ENCODE peak calls at places on chromosomes 3 and 15, in five cellular contexts. U, X, B, N and W are unnamed samples.

GRCh38 chr3:48504051-48504946 is at the start of gene SHISA5:
- DNase-seq in U (no peak), B (peak; percentile 84), X (peak; percentile 58), N (no peak), W (peak; percentile 73)

GRCh38 chr3:14674841-14675240 is at the start of gene C3orf20:
- DNase-seq in U (no peak), N (no peak), X (no peak), B (no peak), W (no peak)

GRCh38 chr3:53079791-53080555 is 34.1 kb upstream of the SFMBT1 start:
- DNase-seq in X (no peak), B (no peak), N (no peak), U (no peak), W (no peak)

GRCh38 chr15:68654786-68655560 is 76.2 kb downstream of the CORO2B start:
- DNase-seq in B (no peak), N (no peak), U (no peak), X (no peak), W (no peak)

GRCh38 chr15:36254446-36254845 is 325.0 kb upstream of the CDIN1 start:
- DNase-seq in X (no peak), N (no peak), U (no peak), B (peak; percentile 15), W (no peak)

GRCh38 chr3:47323431-47324277 is 40.9 kb downstream of the KLHL18 start:
- DNase-seq in B (peak; percentile 31), U (no peak), N (peak; percentile 35), X (peak; percentile 35), W (no peak)

GRCh38 chr3:127206154-127206553 is 13.2 kb downstream of the PRR23E start:
- DNase-seq in U (no peak), B (no peak), N (no peak), X (no peak), W (no peak)

GRCh38 chr15:69896606-69897005 is 201.1 kb downstream of the TLE3 start:
- DNase-seq in B (peak; percentile 15), X (no peak), N (no peak), U (no peak), W (no peak)

GRCh38 chr3:44065311-44065710 is 176.4 kb upstream of the TOPAZ1 start:
- DNase-seq in N (no peak), B (peak; percentile 1), U (no peak), X (no peak), W (peak; percentile 37)

GRCh38 chr3:172461530-172462138 is 13.4 kb upstream of the GHSR start:
- DNase-seq in X (peak; percentile 10), N (no peak), U (peak; percentile 45), B (peak; percentile 46), W (no peak)

GRCh38 chr15:34365073-34365825 is 1.7 kb downstream of the LPCAT4 start:
- DNase-seq in U (no peak), N (no peak), B (peak; percentile 35), X (no peak), W (no peak)

GRCh38 chr3:184314700-184315505 is 497 bp downstream of the EIF4G1 start:
- DNase-seq in X (peak; percentile 76), U (peak; percentile 52), B (peak; percentile 92), N (no peak), W (peak; percentile 86)

GRCh38 chr3:64708456-64708855 is 20.7 kb upstream of the ADAMTS9 start:
- DNase-seq in N (no peak), U (no peak), B (no peak), X (no peak), W (no peak)

GRCh38 chr15:69160976-69161877 is 792 bp downstream of the GLCE start:
- DNase-seq in X (peak; percentile 16), U (peak; percentile 45), N (peak; percentile 16), B (peak; percentile 44), W (peak; percentile 39)

GRCh38 chr3:45994661-45995369 is 809 bp downstream of the FYCO1 start:
- DNase-seq in X (no peak), B (no peak), N (no peak), U (peak; percentile 38), W (peak; percentile 41)

GRCh38 chr3:129052675-129053074 is 7.9 kb upstream of the GP9 start:
- DNase-seq in N (no peak), X (no peak), B (peak; percentile 14), U (no peak), W (peak; percentile 71)

GRCh38 chr3:177596248-177596821 is 399.1 kb upstream of the TBL1XR1 start:
- DNase-seq in X (no peak), N (peak; percentile 21), U (no peak), B (peak; percentile 28), W (no peak)
- H3K4me1 ChIP-seq in X (peaks cover 16% of the 10 kb centered on the region), N (peaks cover 25% of the 10 kb centered on the region), U (peaks cover 18% of the 10 kb centered on the region), B (peaks cover 13% of the 10 kb centered on the region), W (peaks cover 69% of the 10 kb centered on the region)

GRCh38 chr15:76973362-76973743 is 21.6 kb upstream of the PSTPIP1 start:
- DNase-seq in N (peak; percentile 22), B (peak; percentile 72), X (peak; percentile 20), U (peak; percentile 59), W (peak; percentile 39)
- TF ChIP-seq CTCF in N (peak; percentile 79), B (peak; percentile 78), X (peak; percentile 44), U (peak; percentile 84), W (no peak)

GRCh38 chr3:124648551-124648950 is 81.7 kb upstream of the UMPS start:
- DNase-seq in X (no peak), N (no peak), U (no peak), B (no peak), W (no peak)
- H3K4me1 ChIP-seq in X (no peaks in the 10 kb centered on the region), N (no peaks in the 10 kb centered on the region), U (no peaks in the 10 kb centered on the region), B (peaks cover 38% of the 10 kb centered on the region), W (no peaks in the 10 kb centered on the region)

GRCh38 chr3:15974647-15975046 is 176.9 kb upstream of the ANKRD28 start:
- DNase-seq in U (peak; percentile 5), B (no peak), N (no peak), X (no peak), W (no peak)
- TF ChIP-seq CTCF in U (peak; percentile 67), B (no peak), N (peak; percentile 55), X (no peak), W (no peak)

DNA sequence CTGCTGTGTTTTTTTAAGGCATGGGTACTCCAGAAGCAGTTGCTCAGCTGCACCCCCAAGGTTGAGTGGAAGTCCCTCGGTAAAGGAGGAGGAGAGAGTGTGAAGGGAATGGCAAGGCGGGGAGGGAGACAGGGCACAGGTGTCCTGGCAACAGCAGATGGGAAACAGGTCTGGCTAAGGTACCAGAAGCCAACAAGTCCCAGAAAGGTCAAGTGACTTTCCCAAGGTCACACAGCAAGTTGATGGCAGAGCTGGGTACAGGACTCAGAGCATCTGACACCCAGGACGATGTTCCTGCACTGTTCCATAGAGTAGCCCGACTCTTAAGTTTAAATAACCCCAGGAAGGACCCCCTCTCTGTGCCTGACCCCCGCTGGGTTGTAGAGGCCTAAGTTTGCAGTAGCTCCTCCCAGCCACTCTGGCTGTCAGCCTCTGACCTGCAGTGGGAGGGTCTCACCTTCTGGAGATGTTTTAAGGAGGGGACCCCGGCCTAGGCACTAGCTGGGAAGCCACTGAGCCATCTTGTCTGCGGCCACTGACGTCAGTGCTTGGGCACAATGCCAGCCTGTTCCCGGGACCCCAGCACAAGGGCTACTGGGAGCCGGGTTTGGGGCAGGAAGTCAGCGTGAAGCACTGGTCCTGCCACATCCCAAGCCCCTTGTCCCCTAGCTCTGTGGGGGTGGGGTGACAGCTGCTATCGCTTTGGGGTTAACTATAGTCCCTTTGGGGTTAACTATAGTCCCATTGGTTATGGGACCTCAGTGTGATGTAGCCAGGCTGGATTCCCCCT is 10.5 kb downstream of the CSK start:
- DNase-seq in X (no peak), U (no peak), N (no peak), B (no peak), W (no peak)
- H3K4me1 ChIP-seq in X (peaks cover 23% of the 10 kb centered on the region), U (peaks cover 97% of the 10 kb centered on the region), N (peaks cover 22% of the 10 kb centered on the region), B (peaks cover 21% of the 10 kb centered on the region), W (peaks cover 20% of the 10 kb centered on the region)

DNA sequence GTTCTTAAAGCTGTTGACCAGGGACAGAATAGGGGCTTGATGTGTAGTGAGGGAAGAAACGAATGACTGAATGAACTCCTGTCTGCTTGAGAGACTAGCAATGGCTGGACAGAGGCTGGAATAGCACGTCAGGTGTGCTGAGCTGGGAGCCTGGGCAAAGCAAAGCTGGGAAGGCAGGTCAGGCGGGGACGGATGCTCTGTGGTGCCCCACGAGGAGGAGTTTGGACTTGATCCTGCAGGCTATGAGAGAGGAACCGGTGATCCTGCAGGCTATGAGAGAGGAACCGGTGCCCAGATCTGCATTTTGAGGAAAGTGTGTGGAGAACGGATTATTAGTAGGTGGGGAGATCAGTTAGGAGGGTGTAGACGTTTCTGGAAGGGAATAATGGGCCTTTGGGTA is 31.3 kb upstream of the PSTPIP1 start:
- DNase-seq in U (no peak), B (no peak), N (no peak), X (no peak), W (peak; percentile 38)
- TF ChIP-seq CTCF in U (no peak), B (no peak), N (no peak), X (no peak), W (no peak)

GRCh38 chr15:40340740-40341400 is at the start of gene CCDC9B:
- DNase-seq in N (peak; percentile 48), U (no peak), X (peak; percentile 84), B (peak; percentile 91), W (peak; percentile 89)
- H3K4me1 ChIP-seq in N (peaks cover 67% of the 10 kb centered on the region), U (peaks cover 9% of the 10 kb centered on the region), X (peaks cover 39% of the 10 kb centered on the region), B (peaks cover 24% of the 10 kb centered on the region), W (peaks cover 59% of the 10 kb centered on the region)